ENCODE peak calls at places on chromosomes 6 and 20, in five cellular contexts. I, O, M, R and K are unnamed samples.

GRCh38 chr6:12151433-12151820 is 138.7 kb upstream of the EDN1 start:
- DNase-seq in O (no peak), I (no peak), R (no peak), M (no peak), K (no peak)

GRCh38 chr6:53043626-53044025 is 21.6 kb upstream of the FBXO9 start:
- DNase-seq in O (no peak), I (no peak), M (no peak), R (no peak), K (peak)

GRCh38 chr20:1503564-1504227 is 12.5 kb upstream of the SIRPB2 start:
- DNase-seq in M (peak), O (peak), R (peak), I (peak), K (peak)

GRCh38 chr20:58692579-58693225 is at the start of gene NPEPL1:
- DNase-seq in M (peak), R (peak), I (peak), O (peak), K (no peak)

GRCh38 chr6:73870907-73871306 is 174.9 kb downstream of the CD109 start:
- DNase-seq in M (no peak), R (no peak), O (no peak), I (no peak), K (no peak)

GRCh38 chr6:12504325-12504966 is 212.1 kb upstream of the PHACTR1 start:
- DNase-seq in I (no peak), M (peak), R (no peak), O (peak), K (peak)

GRCh38 chr6:81939774-81940165 is 187.3 kb upstream of the TENT5A start:
- DNase-seq in O (no peak), R (no peak), I (no peak), M (no peak), K (no peak)

GRCh38 chr6:119348308-119349040 is 1.1 kb downstream of the MAN1A1 start:
- DNase-seq in I (peak), R (peak), O (peak), M (peak), K (no peak)

GRCh38 chr20:11851646-11852045 is 66.0 kb upstream of the BTBD3 start:
- DNase-seq in I (no peak), R (no peak), M (no peak), O (no peak), K (peak)

GRCh38 chr20:21719592-21720214 is 14.2 kb downstream of the PAX1 start:
- DNase-seq in I (no peak), R (peak), M (peak), O (peak), K (peak)

GRCh38 chr20:19448632-19449031 is 236.2 kb downstream of the SLC24A3 start:
- DNase-seq in R (no peak), O (no peak), M (no peak), I (no peak), K (no peak)

GRCh38 chr20:61057313-61058171 is 194.5 kb upstream of the CDH4 start:
- DNase-seq in O (no peak), M (no peak), R (no peak), I (no peak), K (no peak)

GRCh38 chr6:36319436-36319762 is 17.3 kb downstream of the BNIP5 start:
- DNase-seq in O (no peak), I (no peak), R (no peak), M (peak), K (no peak)

GRCh38 chr6:71248306-71248705 is 40.3 kb upstream of the OGFRL1 start:
- DNase-seq in R (no peak), M (no peak), I (no peak), O (no peak), K (peak)

GRCh38 chr20:9408422-9409300 is 105.7 kb upstream of the LAMP5 start:
- DNase-seq in I (no peak), O (no peak), R (no peak), M (no peak), K (peak)

GRCh38 chr6:167778497-167779122 is 48.1 kb upstream of the AFDN start:
- DNase-seq in R (no peak), I (no peak), O (peak), M (peak), K (peak)

GRCh38 chr6:115545410-115545986 is 515.2 kb downstream of the FRK start:
- DNase-seq in I (peak), O (no peak), R (no peak), M (no peak), K (no peak)

GRCh38 chr20:42183147-42183546 is 565.0 kb upstream of the CHD6 start:
- DNase-seq in M (no peak), I (no peak), R (no peak), O (no peak), K (no peak)

GRCh38 chr20:39042279-39043150 is 80.4 kb downstream of the DHX35 start:
- DNase-seq in M (no peak), I (no peak), O (no peak), R (no peak), K (no peak)